ENCODE peak calls at places on chromosomes 13 and 19, in four cellular contexts. G is mesendoderm, M is IMR-90, Z is H1. B is an unnamed sample.

GRCh38 chr13:80469841-80470378 is 129.0 kb upstream of the SPRY2 start:
- DNase-seq in G (no peak), M (peak), Z (no peak), B (no peak)

GRCh38 chr13:50320297-50320862 is 305.1 kb downstream of the KCNRG start:
- DNase-seq in M (peak), Z (no peak), G (no peak), B (no peak)

GRCh38 chr13:113195360-113195759 is 13.1 kb downstream of the PCID2 start:
- DNase-seq in Z (no peak), G (no peak), M (no peak), B (no peak)

GRCh38 chr19:39131255-39131755 is 5.7 kb downstream of the PAK4 start:
- DNase-seq in G (no peak), M (peak), Z (no peak), B (no peak)

GRCh38 chr13:75618308-75618707 is 17.8 kb upstream of the LMO7 start:
- DNase-seq in G (no peak), M (no peak), Z (no peak), B (no peak)

GRCh38 chr13:32041429-32041828 is 9.9 kb downstream of the FRY start:
- DNase-seq in Z (no peak), M (no peak), G (no peak), B (no peak)

GRCh38 chr13:26502826-26503225 is 54.7 kb upstream of the WASF3 start:
- DNase-seq in Z (no peak), G (peak), M (peak), B (peak)

GRCh38 chr19:19558055-19558454 is 20.0 kb downstream of the CILP2 start:
- DNase-seq in M (no peak), G (no peak), Z (no peak), B (no peak)

GRCh38 chr19:38429055-38429810 is 3.2 kb upstream of the RASGRP4 start:
- DNase-seq in G (no peak), Z (no peak), M (no peak), B (no peak)

GRCh38 chr19:18683955-18684641 is 618 bp downstream of the CRTC1 start:
- DNase-seq in Z (no peak), G (no peak), M (no peak), B (peak)

GRCh38 chr19:28488006-28488405 is 724.9 kb downstream of the UQCRFS1 start:
- DNase-seq in M (no peak), G (no peak), Z (no peak), B (peak)

GRCh38 chr19:17213334-17213733 is 1.8 kb upstream of the USE1 start:
- DNase-seq in M (no peak), G (no peak), Z (no peak), B (no peak)

DNA sequence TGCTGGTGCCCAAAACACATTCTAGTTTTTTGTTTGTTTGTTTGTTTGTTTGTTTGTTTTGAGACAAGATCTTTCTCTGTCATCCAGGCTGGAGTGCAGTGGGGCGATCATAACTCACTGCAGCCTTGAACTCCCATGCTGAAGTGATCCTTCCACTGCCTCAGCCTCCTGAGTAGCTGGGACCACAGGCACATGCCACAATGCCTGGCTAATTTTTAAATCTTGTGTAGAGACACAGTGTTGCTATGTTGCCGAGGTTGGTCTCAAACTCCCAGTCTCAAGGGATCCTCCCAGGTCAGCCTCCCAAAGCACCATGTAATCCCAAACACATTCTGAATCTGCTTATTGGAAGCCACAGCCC is 15.8 kb downstream of the PLA2G4C start:
- DNase-seq in M (no peak), Z (no peak), G (no peak), B (no peak)
- H3K56ac ChIP-seq in M (no peak), Z (no peak), G (no peak), B (no peak)

GRCh38 chr19:40585677-40586422 is 9.2 kb downstream of the SHKBP1 start:
- DNase-seq in Z (no peak), G (no peak), M (peak), B (no peak)
- H3K56ac ChIP-seq in Z (no peak), G (no peak), M (no peak), B (no peak)

GRCh38 chr13:110811008-110811720 is 97.7 kb downstream of the ING1 start:
- DNase-seq in M (no peak), G (no peak), Z (peak), B (no peak)
- H3K56ac ChIP-seq in M (no peak), G (no peak), Z (no peak), B (no peak)

GRCh38 chr13:102591988-102592781 is 4.6 kb upstream of the TPP2 start:
- DNase-seq in M (peak), G (peak), Z (peak), B (peak)

GRCh38 chr13:102597029-102598015 is 536 bp downstream of the TPP2 start:
- DNase-seq in G (peak), M (peak), Z (no peak), B (no peak)

GRCh38 chr13:102599451-102600012 is 2.7 kb downstream of the TPP2 start:
- DNase-seq in Z (no peak), G (no peak), M (no peak), B (no peak)

GRCh38 chr13:102596147-102597028 is at the start of gene TPP2:
- DNase-seq in M (peak), Z (peak), G (peak), B (peak)

DNA sequence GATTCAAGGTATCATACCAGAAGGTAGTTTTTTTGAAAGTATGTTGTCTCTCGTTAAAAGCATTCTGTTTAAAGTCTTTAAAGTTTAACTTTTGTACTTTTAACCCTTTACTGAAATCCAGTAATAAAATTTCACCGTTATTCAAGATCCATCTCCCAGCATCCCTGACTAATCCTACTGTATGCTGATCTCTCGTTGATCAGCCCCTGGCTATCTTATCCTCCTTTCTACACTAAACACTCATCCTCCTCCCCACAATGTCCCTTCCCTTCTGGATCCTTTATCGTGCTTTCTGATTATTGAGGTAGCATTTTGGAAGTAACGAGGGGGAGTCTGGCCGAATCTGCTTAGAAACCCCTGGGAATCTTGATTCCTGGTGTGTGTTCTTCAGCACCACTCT is 1.3 kb downstream of the TPP2 start:
- DNase-seq in M (peak), G (peak), Z (no peak), B (no peak)
- H3K56ac ChIP-seq in M (peak), G (peak), Z (no peak), B (no peak)

GRCh38 chr13:49165798-49166752 is 54.1 kb upstream of the MLNR start:
- DNase-seq in Z (no peak), M (peak), G (no peak), B (no peak)
- H3K56ac ChIP-seq in Z (no peak), M (no peak), G (no peak), B (no peak)

GRCh38 chr19:45401815-45402468 is 2.9 kb downstream of the PPP1R13L start:
- DNase-seq in G (no peak), M (no peak), Z (no peak), B (no peak)
- H3K56ac ChIP-seq in G (peak), M (no peak), Z (no peak), B (no peak)

DNA sequence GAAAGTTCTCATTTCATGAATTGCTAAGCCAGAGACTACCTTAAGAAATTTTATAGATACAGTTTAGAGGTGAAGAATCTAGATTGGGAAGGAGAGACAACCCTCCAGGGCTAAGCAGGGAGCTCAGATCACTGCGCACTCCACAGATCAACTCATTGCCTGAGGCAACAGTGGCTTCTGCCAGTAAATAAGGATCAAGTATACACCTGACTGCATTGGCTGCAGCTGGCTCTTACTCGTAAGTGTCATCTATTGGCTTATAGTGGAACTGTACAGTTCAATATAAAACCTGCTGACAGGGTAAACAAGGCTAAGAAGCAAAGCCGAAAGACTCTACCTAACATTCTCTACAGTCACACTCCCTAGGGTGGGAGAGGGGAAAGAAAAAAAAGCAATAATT is 18.0 kb upstream of the C1QTNF9B start:
- DNase-seq in Z (no peak), G (peak), M (no peak), B (no peak)
- H3K56ac ChIP-seq in Z (no peak), G (no peak), M (no peak), B (no peak)